ENCODE peak calls at places on chromosome 22, in seven cellular contexts. S is stimulated activated CD8-positive, alpha-beta memory T cell treated with anti-CD3 and anti-CD28 coated beads, Interleukin-2, amount 100 ng/mL, for 48 hours; N is NCI-H1048; D is NT2/D1; X is cardiac muscle cell; E is PC-9; J is activated T-cell treated with anti-CD3 and anti-CD28 coated beads for 1 hour. B is an unnamed sample.

GRCh38 chr22:46121523-46122287 is 28.6 kb upstream of the PPARA start:
- DNase-seq in D (no peak), J (no peak), S (no peak), N (no peak), X (no peak), E (no peak), B (no peak)

GRCh38 chr22:20154602-20155183 is 3.8 kb upstream of the CCDC188 start:
- DNase-seq in D (no peak), E (no peak), J (no peak), S (no peak), X (no peak), N (no peak), B (no peak)

GRCh38 chr22:46914916-46915894 is 152.8 kb downstream of the TBC1D22A start:
- DNase-seq in E (no peak), J (no peak), N (no peak), D (no peak), X (no peak), S (no peak), B (no peak)

GRCh38 chr22:40560551-40560950 is 76.0 kb downstream of the MRTFA start:
- DNase-seq in E (no peak), J (no peak), N (no peak), D (no peak), X (peak; percentile 33), S (no peak), B (peak; percentile 23)

GRCh38 chr22:48254311-48254873 is 1491.9 kb downstream of the TBC1D22A start:
- DNase-seq in D (no peak), J (no peak), S (no peak), E (no peak), X (no peak), N (no peak), B (no peak)

GRCh38 chr22:49863936-49864335 is 10.3 kb downstream of the ZBED4 start:
- DNase-seq in J (no peak), X (no peak), S (no peak), E (no peak), D (no peak), N (no peak), B (no peak)

GRCh38 chr22:36220457-36220921 is 18.8 kb downstream of the APOL2 start:
- DNase-seq in E (no peak), S (no peak), X (no peak), N (no peak), J (no peak), D (no peak), B (no peak)

GRCh38 chr22:18987765-18988164 is 51.7 kb upstream of the PRODH start:
- DNase-seq in E (no peak), N (no peak), X (peak; percentile 6), S (no peak), D (no peak), J (no peak), B (no peak)

GRCh38 chr22:42340695-42341383 is 70.4 kb upstream of the TCF20 start:
- DNase-seq in X (no peak), N (no peak), E (no peak), S (no peak), D (no peak), J (no peak), B (peak; percentile 81)

GRCh38 chr22:40002935-40003715 is 8.4 kb downstream of the FAM83F start:
- DNase-seq in X (no peak), S (no peak), D (no peak), N (no peak), J (no peak), E (no peak), B (no peak)

GRCh38 chr22:48333816-48334735 is 1493.6 kb downstream of the BRD1 start:
- DNase-seq in D (no peak), S (no peak), N (no peak), J (no peak), X (no peak), E (no peak), B (no peak)

GRCh38 chr22:38830845-38831108 is 13.1 kb downstream of the NPTXR start:
- DNase-seq in S (no peak), E (no peak), X (no peak), N (no peak), D (no peak), J (no peak), B (no peak)

GRCh38 chr22:48805516-48805915 is 1022.2 kb downstream of the BRD1 start:
- DNase-seq in X (no peak), E (no peak), J (no peak), N (no peak), S (no peak), D (no peak), B (no peak)

GRCh38 chr22:20439928-20440575 is 2.4 kb upstream of the SCARF2 start:
- DNase-seq in N (no peak), E (no peak), S (no peak), X (no peak), D (no peak), J (no peak), B (no peak)

GRCh38 chr22:34847072-34847471 is 218.9 kb upstream of the ISX start:
- DNase-seq in E (no peak), S (no peak), N (no peak), X (no peak), D (no peak), J (no peak), B (no peak)

GRCh38 chr22:20025401-20026203 is 4.7 kb downstream of the TANGO2 start:
- DNase-seq in D (no peak), J (no peak), E (no peak), X (no peak), S (no peak), N (no peak), B (no peak)

GRCh38 chr22:44365832-44366231 is 53.1 kb upstream of the SHISAL1 start:
- DNase-seq in X (no peak), S (no peak), N (no peak), J (no peak), D (no peak), E (peak; percentile 32), B (peak; percentile 7)

GRCh38 chr22:41446057-41446501 is 522 bp downstream of the TOB2 start:
- DNase-seq in N (no peak), J (no peak), S (no peak), D (no peak), E (no peak), X (no peak), B (no peak)

GRCh38 chr22:46023558-46023981 is 46.6 kb upstream of the WNT7B start:
- DNase-seq in S (no peak), X (peak; percentile 58), N (no peak), J (no peak), D (no peak), E (no peak), B (no peak)

GRCh38 chr22:31680764-31681624 is 19.0 kb upstream of the PISD start:
- DNase-seq in J (no peak), E (no peak), X (peak; percentile 62), D (no peak), N (no peak), S (no peak), B (no peak)

B was measured in glutamatergic neuron.